ENCODE peak calls at places on chromosome 16, in four cellular contexts. L, B, M and T are unnamed samples.

GRCh38 chr16:7246578-7246977 is 86.1 kb upstream of the RBFOX1 start:
- DNase-seq in M (no peak), L (no peak), B (no peak), T (no peak)

GRCh38 chr16:68921654-68922053 is 78.3 kb downstream of the TANGO6 start:
- DNase-seq in M (peak; percentile 51), B (no peak), L (peak; percentile 99), T (no peak)

GRCh38 chr16:83705856-83706255 is 101.9 kb upstream of the HSBP1 start:
- DNase-seq in M (no peak), B (no peak), L (no peak), T (no peak)

GRCh38 chr16:57904101-57904500 is 66.8 kb downstream of the CNGB1 start:
- DNase-seq in M (no peak), B (no peak), L (no peak), T (no peak)

GRCh38 chr16:54957403-54957802 is 26.7 kb downstream of the IRX5 start:
- DNase-seq in L (peak; percentile 35), M (no peak), B (peak; percentile 18), T (no peak)

GRCh38 chr16:67847064-67847861 is at the start of gene CENPT:
- DNase-seq in B (peak; percentile 56), M (peak; percentile 61), L (peak; percentile 87), T (peak; percentile 73)

GRCh38 chr16:16139806-16140205 is 83.5 kb downstream of the ABCC6 start:
- DNase-seq in M (no peak), B (no peak), L (no peak), T (no peak)

GRCh38 chr16:69132424-69133252 is at the start of the genes CHTF8 and UTP4:
- DNase-seq in L (peak; percentile 47), M (peak; percentile 79), B (peak; percentile 86), T (peak; percentile 91)

GRCh38 chr16:88505405-88506082 is 52.5 kb downstream of the ZFPM1 start:
- DNase-seq in B (peak; percentile 18), L (peak; percentile 34), M (no peak), T (no peak)

GRCh38 chr16:30535106-30535776 is 583 bp upstream of the ZNF747 start:
- DNase-seq in B (peak; percentile 38), M (no peak), L (peak; percentile 33), T (no peak)

GRCh38 chr16:1788095-1788707 is 5.3 kb downstream of the IGFALS start:
- DNase-seq in L (no peak), B (no peak), M (no peak), T (no peak)

GRCh38 chr16:2966043-2966802 is 2.1 kb downstream of the KREMEN2 start:
- DNase-seq in B (no peak), L (no peak), M (no peak), T (no peak)

GRCh38 chr16:2968368-2968737 is 795 bp upstream of the PAQR4 start:
- DNase-seq in B (no peak), L (no peak), M (no peak), T (no peak)

GRCh38 chr16:2967211-2967631 is 1.9 kb upstream of the PAQR4 start:
- DNase-seq in M (no peak), L (no peak), B (no peak), T (no peak)

GRCh38 chr16:2967721-2968161 is 1.4 kb upstream of the PAQR4 start:
- DNase-seq in L (no peak), B (no peak), M (no peak), T (no peak)

GRCh38 chr16:2966803-2967184 is 2.4 kb upstream of the PAQR4 start:
- DNase-seq in M (no peak), L (no peak), B (no peak), T (no peak)
- TF ChIP-seq CTCF in M (no peak), L (no peak), B (no peak), T (no peak)

DNA sequence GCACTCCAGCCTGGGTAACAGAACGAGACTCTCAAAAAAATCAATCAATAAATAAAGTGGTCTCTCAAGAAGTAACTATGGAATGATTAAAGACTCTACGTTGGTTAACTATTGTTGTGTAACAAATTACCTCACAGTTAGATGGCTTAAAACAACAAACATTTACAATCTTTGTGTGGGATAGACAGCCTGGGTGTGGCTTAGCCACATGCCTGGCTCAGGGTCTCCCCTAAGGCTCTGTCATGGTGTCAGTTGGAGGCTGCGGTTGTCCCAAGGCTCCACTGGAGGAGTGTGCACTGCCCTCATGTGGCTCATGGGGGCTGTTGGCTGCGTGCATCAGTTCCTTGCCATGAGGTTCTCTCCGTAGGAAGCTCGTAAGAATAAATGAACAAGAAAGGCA is 294.5 kb downstream of the SNX29 start:
- DNase-seq in B (peak; percentile 11), L (no peak), M (peak; percentile 22), T (no peak)
- TF ChIP-seq CTCF in B (peak; percentile 33), L (peak; percentile 23), M (peak; percentile 61), T (peak; percentile 62)

GRCh38 chr16:50624449-50624782 is 56.7 kb downstream of the SNX20 start:
- DNase-seq in B (no peak), M (no peak), L (no peak), T (no peak)
- TF ChIP-seq CTCF in B (no peak), M (no peak), L (no peak), T (no peak)

DNA sequence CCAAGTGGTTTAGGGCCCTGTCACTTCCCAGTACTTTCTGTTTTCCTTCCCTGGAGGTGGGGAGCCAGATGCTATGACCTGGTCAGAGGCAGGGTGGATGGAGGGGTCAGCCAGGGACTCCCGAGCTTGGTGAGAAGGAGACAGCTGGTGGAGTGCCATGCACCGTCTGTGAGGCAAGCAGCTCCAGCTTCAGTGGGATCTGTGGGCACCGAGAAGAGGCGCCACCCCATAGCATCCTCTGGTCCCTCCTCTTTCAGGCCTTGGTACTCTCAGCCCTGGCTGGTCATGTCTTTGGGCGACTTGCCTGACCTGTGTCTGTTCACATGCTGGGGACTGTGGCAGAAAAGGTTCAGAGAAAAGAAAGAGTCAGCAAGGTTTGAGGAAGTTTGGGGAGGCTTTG is 299.3 kb upstream of the N4BP1 start:
- DNase-seq in B (no peak), M (no peak), L (no peak), T (no peak)
- TF ChIP-seq CTCF in B (no peak), M (no peak), L (no peak), T (no peak)

DNA sequence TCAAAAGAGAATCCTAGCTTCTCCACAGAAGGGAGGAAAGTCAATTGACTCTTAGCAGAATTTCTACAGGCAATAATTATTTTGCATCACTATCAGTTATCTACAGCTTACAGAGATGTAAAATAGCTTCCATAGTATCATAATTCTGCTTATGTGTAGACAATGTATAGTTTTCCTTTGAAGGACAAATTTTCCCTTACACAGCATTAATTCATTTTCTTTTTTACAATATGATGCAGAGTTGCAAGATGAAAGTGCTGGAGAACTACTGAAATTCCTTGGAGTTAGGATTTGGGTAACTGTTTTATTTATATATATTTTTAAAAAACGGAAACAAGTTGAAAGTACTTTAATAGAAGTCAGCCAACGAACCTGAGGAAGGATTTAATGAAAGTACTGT is 111.0 kb upstream of the CPHXL start:
- DNase-seq in L (no peak), M (no peak), B (no peak), T (no peak)
- TF ChIP-seq CTCF in L (no peak), M (no peak), B (no peak), T (no peak)

GRCh38 chr16:22189473-22190168 is 16.5 kb upstream of the EEF2K start:
- DNase-seq in L (peak; percentile 47), B (peak; percentile 63), M (peak; percentile 44), T (no peak)

GRCh38 chr16:22190169-22191088 is 15.6 kb upstream of the EEF2K start:
- DNase-seq in M (peak; percentile 100), B (peak; percentile 100), L (peak; percentile 96), T (peak; percentile 100)

GRCh38 chr16:22188267-22188594 is 17.8 kb upstream of the EEF2K start:
- DNase-seq in B (no peak), M (no peak), L (no peak), T (no peak)

GRCh38 chr16:22186517-22186916 is 19.6 kb upstream of the EEF2K start:
- DNase-seq in M (no peak), B (no peak), L (no peak), T (no peak)

GRCh38 chr16:22188595-22189442 is 17.3 kb upstream of the EEF2K start:
- DNase-seq in B (peak; percentile 96), M (peak; percentile 91), L (peak; percentile 77), T (no peak)
- TF ChIP-seq CTCF in B (peak; percentile 84), M (peak; percentile 88), L (peak; percentile 80), T (peak; percentile 91)